ENCODE peak calls at places on chromosome 12, in seven cellular contexts. X, V, R, Z, A, M and F are unnamed samples.
A peak's percentile ranks its signal among the peaks of the same experiment; 100 is the strongest.

GRCh38 chr12:19003987-19004619 is 125.4 kb upstream of the PLEKHA5 start:
- DNase-seq in R (no peak), M (no peak), Z (peak; percentile 33), A (no peak), X (no peak), V (no peak), F (no peak)

GRCh38 chr12:11973396-11973795 is 97.3 kb upstream of the BCL2L14 start:
- DNase-seq in Z (no peak), A (no peak), M (no peak), V (no peak), R (no peak), X (no peak), F (no peak)

GRCh38 chr12:2891240-2892053 is 756 bp downstream of the TULP3 start:
- DNase-seq in A (peak; percentile 80), M (peak; percentile 62), V (peak; percentile 66), R (peak; percentile 61), X (no peak), Z (peak; percentile 54), F (peak; percentile 77)

GRCh38 chr12:67141405-67142018 is 127.6 kb upstream of the CAND1 start:
- DNase-seq in X (no peak), M (no peak), V (no peak), Z (no peak), A (no peak), R (no peak), F (no peak)

GRCh38 chr12:15852383-15852782 is 29.8 kb upstream of the STRAP start:
- DNase-seq in R (peak; percentile 74), Z (no peak), A (peak; percentile 70), M (peak; percentile 91), V (no peak), X (no peak), F (peak; percentile 87)

GRCh38 chr12:127964717-127965116 is 302.3 kb upstream of the TMEM132C start:
- DNase-seq in V (no peak), R (no peak), A (peak; percentile 4), X (no peak), Z (no peak), M (peak; percentile 35), F (no peak)

GRCh38 chr12:117671734-117672133 is 297.1 kb downstream of the KSR2 start:
- DNase-seq in M (peak; percentile 1), Z (peak; percentile 91), A (peak; percentile 41), V (peak; percentile 51), R (no peak), X (no peak), F (peak; percentile 58)

GRCh38 chr12:48004039-48004940 is at the start of gene COL2A1:
- DNase-seq in R (peak; percentile 12), V (peak; percentile 25), A (peak; percentile 55), M (no peak), Z (peak; percentile 78), X (no peak), F (peak; percentile 78)

GRCh38 chr12:53231859-53232640 is at the start of gene RARG:
- DNase-seq in A (peak; percentile 84), X (peak; percentile 78), R (no peak), M (no peak), V (peak; percentile 62), Z (peak; percentile 57), F (peak; percentile 56)

GRCh38 chr12:106133136-106134087 is 5.3 kb downstream of the NUAK1 start:
- DNase-seq in Z (no peak), R (peak; percentile 54), M (no peak), V (no peak), A (peak; percentile 31), X (no peak), F (no peak)

GRCh38 chr12:132445884-132446471 is 44.0 kb upstream of the FBRSL1 start:
- DNase-seq in Z (peak; percentile 83), R (peak; percentile 70), M (peak; percentile 68), V (peak; percentile 54), A (peak; percentile 52), X (peak; percentile 61), F (no peak)

GRCh38 chr12:115213538-115213961 is 529.6 kb upstream of the TBX3 start:
- DNase-seq in M (no peak), X (no peak), Z (peak; percentile 18), A (no peak), V (no peak), R (no peak), F (peak; percentile 54)

GRCh38 chr12:121529184-121529583 is 51.6 kb downstream of the KDM2B start:
- DNase-seq in X (no peak), R (no peak), V (no peak), A (no peak), M (no peak), Z (no peak), F (no peak)
- TF ChIP-seq CTCF in X (no peak), R (no peak), V (no peak), A (no peak), M (no peak), Z (no peak), F (no peak)

GRCh38 chr12:57894577-57895292 is 46.6 kb upstream of the ATP23 start:
- DNase-seq in V (no peak), A (peak; percentile 21), R (no peak), X (no peak), M (no peak), Z (no peak), F (no peak)

GRCh38 chr12:57895337-57896138 is 45.8 kb upstream of the ATP23 start:
- DNase-seq in Z (no peak), V (no peak), A (peak; percentile 55), X (no peak), R (peak; percentile 52), M (no peak), F (no peak)

GRCh38 chr12:57891639-57892228 is 45.2 kb upstream of the CTDSP2 start:
- DNase-seq in R (no peak), Z (no peak), X (no peak), V (no peak), M (no peak), A (peak; percentile 37), F (peak; percentile 22)

GRCh38 chr12:57892232-57892987 is 45.9 kb upstream of the CTDSP2 start:
- DNase-seq in X (no peak), Z (no peak), R (no peak), A (no peak), V (no peak), M (no peak), F (no peak)

DNA sequence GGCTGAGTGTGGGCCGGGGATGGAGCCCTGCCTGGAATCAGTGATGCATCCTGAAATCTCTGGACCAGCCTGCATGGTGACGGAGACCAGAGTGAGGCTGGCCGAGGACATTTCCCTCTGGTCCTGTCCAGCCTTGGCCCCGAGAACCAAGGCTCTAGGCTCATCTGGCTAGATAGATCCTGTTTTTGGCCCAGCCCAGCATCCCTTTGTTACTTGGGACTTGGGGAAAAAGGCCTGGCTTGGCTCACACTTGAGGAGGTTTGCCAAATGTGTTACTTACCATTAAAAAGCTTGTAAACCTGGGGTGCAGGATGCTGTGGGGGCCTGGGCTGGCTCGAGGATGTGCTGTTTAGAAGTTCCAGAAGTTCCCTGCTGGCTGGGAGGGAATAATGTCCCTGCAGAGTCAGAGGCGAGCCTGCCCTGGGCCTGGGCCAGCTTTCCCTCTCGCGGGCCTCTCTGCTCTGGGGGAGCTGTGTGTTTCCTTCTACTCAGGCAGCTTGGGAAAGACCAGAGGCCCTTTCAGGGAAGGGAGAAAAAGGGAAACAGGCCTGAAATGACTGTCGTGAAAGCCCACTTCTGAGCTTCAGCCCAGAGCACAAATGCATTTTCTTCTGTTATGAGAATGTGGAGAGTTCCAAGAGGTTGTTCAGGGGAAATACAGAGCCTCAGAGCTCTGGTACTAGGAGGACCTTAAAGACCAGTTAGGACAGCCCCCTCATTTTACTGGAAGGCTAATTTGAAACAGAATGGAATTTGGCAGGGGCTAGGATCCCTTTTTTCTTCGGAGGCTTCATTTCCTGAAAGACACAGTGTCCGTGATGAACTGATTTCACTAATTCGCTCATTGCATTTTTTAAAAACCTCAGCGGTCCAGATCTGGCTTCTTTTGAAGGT is 47.2 kb upstream of the CTDSP2 start:
- DNase-seq in A (peak; percentile 98), Z (peak; percentile 50), R (peak; percentile 91), M (peak; percentile 95), V (peak; percentile 82), X (peak; percentile 84), F (peak; percentile 85)
- TF ChIP-seq CTCF in A (no peak), Z (no peak), R (peak; percentile 17), M (peak; percentile 4), V (peak; percentile 18), X (no peak), F (peak; percentile 7)

DNA sequence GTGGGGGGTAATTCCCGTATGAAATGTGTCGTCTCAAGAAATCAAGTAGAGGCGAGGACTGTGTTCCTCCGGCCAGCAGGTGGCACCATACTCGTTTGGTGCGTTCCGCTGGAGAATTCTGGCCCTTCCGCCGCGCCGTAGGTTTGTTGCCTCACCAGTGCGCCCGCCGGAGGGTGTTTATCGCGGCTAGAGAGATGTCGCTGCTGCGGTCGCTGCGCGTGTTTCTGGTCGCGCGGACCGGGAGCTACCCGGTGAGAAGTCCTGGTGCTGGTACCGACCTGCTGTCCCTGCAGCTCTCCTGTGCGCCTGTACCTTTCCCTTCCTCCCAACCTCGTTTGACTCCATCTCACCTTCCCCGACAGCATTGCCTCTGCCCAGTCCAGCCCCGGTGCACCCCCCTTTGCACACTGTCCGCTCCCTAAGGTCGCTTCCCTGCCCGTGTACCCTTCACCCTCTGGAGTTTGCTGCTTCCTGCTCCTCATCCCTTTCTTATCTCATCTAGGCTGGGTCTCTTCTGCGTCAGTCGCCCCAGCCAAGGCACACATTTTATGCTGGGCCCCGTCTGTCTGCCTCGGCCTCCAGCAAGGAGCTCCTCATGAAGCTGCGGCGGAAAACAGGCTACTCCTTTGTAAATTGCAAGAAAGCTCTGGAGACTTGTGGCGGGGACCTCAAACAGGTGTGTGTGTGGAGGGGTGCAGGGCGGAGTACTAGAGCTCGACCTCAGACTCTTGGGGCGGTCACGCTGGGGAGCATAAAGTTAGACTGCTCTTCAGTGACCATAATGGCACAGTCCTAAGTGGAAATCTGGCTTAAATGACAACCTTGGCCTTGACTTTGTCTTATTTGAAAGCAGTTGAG is at the start of gene TSFM:
- DNase-seq in X (peak; percentile 96), M (peak; percentile 96), R (peak; percentile 93), A (peak; percentile 97), V (peak; percentile 97), Z (peak; percentile 96), F (peak; percentile 98)
- TF ChIP-seq CTCF in X (peak; percentile 91), M (peak; percentile 89), R (peak; percentile 97), A (peak; percentile 93), V (peak; percentile 98), Z (peak; percentile 77), F (peak; percentile 90)

GRCh38 chr12:13627536-13627935 is 353.9 kb downstream of the GRIN2B start:
- DNase-seq in M (no peak), R (no peak), V (no peak), Z (no peak), X (no peak), A (no peak), F (no peak)

GRCh38 chr12:13631873-13632272 is 349.5 kb downstream of the GRIN2B start:
- DNase-seq in Z (no peak), A (no peak), X (no peak), M (no peak), R (no peak), V (no peak), F (no peak)

GRCh38 chr12:13630354-13630753 is 351.0 kb downstream of the GRIN2B start:
- DNase-seq in R (no peak), Z (no peak), M (no peak), V (no peak), A (no peak), X (no peak), F (no peak)

DNA sequence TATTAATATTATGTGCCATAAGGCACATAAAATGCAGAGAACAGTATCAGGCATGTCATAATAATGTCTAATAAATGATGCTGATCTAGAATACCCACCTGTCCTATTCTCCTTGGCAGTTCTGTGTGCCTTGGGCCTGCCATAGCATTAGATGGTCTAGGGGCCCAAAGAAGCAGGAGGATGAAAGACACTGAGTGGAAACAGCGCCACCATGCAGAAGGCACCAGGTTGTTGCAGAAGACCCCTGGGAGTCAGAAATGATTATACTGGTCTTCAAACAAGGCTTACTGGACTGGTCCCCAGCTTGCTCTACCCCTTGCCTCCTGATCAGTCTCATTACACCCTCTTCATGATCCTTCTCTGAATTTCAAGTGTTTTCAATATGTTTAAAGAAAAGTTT is 353.3 kb downstream of the GRIN2B start:
- DNase-seq in R (no peak), A (no peak), M (no peak), Z (peak; percentile 16), V (no peak), X (no peak), F (no peak)
- TF ChIP-seq CTCF in R (no peak), A (no peak), M (no peak), Z (no peak), V (no peak), X (no peak), F (no peak)